ENCODE peak calls at places on chromosomes 16 and 17, in six cellular contexts. H is colonic mucosa, A is tibial nerve, M is transverse colon, F is A673, Z is heart right ventricle. P is an unnamed sample. For H3K36me3, the result is how much of the 10 kb centered on the place peaks cover.

GRCh38 chr16:88964636-88965035 is 12.4 kb downstream of the CBFA2T3 start:
- DNase-seq in H (no peak), A (no peak), M (no peak), F (no peak), Z (no peak), P (no peak)

GRCh38 chr17:46772013-46772878 is 46.2 kb downstream of the WNT3 start:
- DNase-seq in H (peak), A (no peak), M (peak), F (peak), Z (peak), P (no peak)

GRCh38 chr16:73354426-73354825 is 306.5 kb upstream of the ZFHX3 start:
- DNase-seq in H (no peak), A (no peak), M (no peak), F (no peak), Z (no peak), P (no peak)

GRCh38 chr16:52925143-52925542 is 127.6 kb downstream of the CHD9NB start:
- DNase-seq in H (no peak), A (no peak), M (no peak), F (no peak), Z (no peak), P (no peak)

GRCh38 chr17:69857412-69857835 is 217.6 kb upstream of the KCNJ16 start:
- DNase-seq in H (no peak), A (no peak), M (no peak), F (no peak), Z (no peak), P (no peak)

GRCh38 chr17:13952252-13952721 is 117.0 kb upstream of the COX10 start:
- DNase-seq in H (no peak), A (no peak), M (no peak), F (no peak), Z (no peak), P (no peak)

GRCh38 chr16:53530046-53530445 is 27.0 kb upstream of the AKTIP start:
- DNase-seq in H (no peak), A (no peak), M (no peak), F (no peak), Z (no peak), P (no peak)

GRCh38 chr17:80227156-80227555 is 6.9 kb downstream of the SLC26A11 start:
- DNase-seq in H (no peak), A (no peak), M (no peak), F (no peak), Z (no peak), P (no peak)

GRCh38 chr16:51853586-51853985 is 693.4 kb downstream of the TOX3 start:
- DNase-seq in H (no peak), A (no peak), M (no peak), F (no peak), Z (no peak), P (no peak)

GRCh38 chr17:40026816-40027613 is 11.8 kb downstream of the CSF3 start:
- DNase-seq in H (peak), A (peak), M (peak), F (peak), Z (peak), P (peak)

GRCh38 chr16:28592511-28592910 is 4.3 kb downstream of the SULT1A2 start:
- DNase-seq in H (no peak), A (no peak), M (no peak), F (no peak), Z (no peak), P (no peak)

GRCh38 chr16:66364117-66364958 is 2.2 kb upstream of the CDH5 start:
- DNase-seq in H (peak), A (peak), M (peak), F (no peak), Z (peak), P (peak)

GRCh38 chr16:19108409-19109287 is 5.1 kb upstream of the ITPRIPL2 start:
- DNase-seq in H (no peak), A (no peak), M (no peak), F (no peak), Z (no peak), P (no peak)

GRCh38 chr16:1447965-1448364 is 3.6 kb upstream of the CCDC154 start:
- DNase-seq in H (no peak), A (no peak), M (no peak), F (no peak), Z (no peak), P (no peak)

GRCh38 chr17:7405882-7406825 is 1.5 kb upstream of the NLGN2 start:
- DNase-seq in H (no peak), A (no peak), M (no peak), F (no peak), Z (no peak), P (no peak)

GRCh38 chr17:77930780-77931768 is 27.4 kb upstream of the TNRC6C start:
- DNase-seq in H (no peak), A (no peak), M (no peak), F (no peak), Z (no peak), P (no peak)

GRCh38 chr16:3730161-3731125 is 13.1 kb upstream of the TRAP1 start:
- DNase-seq in H (no peak), A (no peak), M (no peak), F (no peak), Z (no peak), P (no peak)

GRCh38 chr16:3728424-3729160 is 11.3 kb upstream of the TRAP1 start:
- DNase-seq in H (no peak), A (no peak), M (no peak), F (no peak), Z (no peak), P (no peak)

GRCh38 chr16:3727806-3728381 is 10.6 kb upstream of the TRAP1 start:
- DNase-seq in H (no peak), A (no peak), M (no peak), F (no peak), Z (no peak), P (no peak)

GRCh38 chr16:3731126-3731935 is 14.0 kb upstream of the TRAP1 start:
- DNase-seq in H (no peak), A (no peak), M (no peak), F (no peak), Z (no peak), P (no peak)

GRCh38 chr16:3729161-3730112 is 12.1 kb upstream of the TRAP1 start:
- DNase-seq in H (no peak), A (no peak), M (no peak), F (no peak), Z (no peak), P (no peak)
- H3K36me3 ChIP-seq in H (under half), A (half or more), M (half or more), F (half or more), Z (half or more), P (under half)

GRCh38 chr16:31128711-31129567 is 6.6 kb downstream of the PRSS8 start:
- DNase-seq in H (peak), A (no peak), M (peak), F (no peak), Z (peak), P (no peak)
- TF ChIP-seq CTCF in H (no peak), A (no peak), M (no peak), F (no peak), Z (no peak), P (no peak)

GRCh38 chr16:72110662-72111615 is 17.3 kb downstream of the DHX38 start:
- DNase-seq in H (no peak), A (no peak), M (no peak), F (no peak), Z (no peak), P (no peak)

GRCh38 chr16:72111653-72112451 is 18.2 kb downstream of the DHX38 start:
- DNase-seq in H (no peak), A (no peak), M (no peak), F (peak), Z (no peak), P (no peak)

GRCh38 chr16:72113616-72113945 is 19.9 kb downstream of the DHX38 start:
- DNase-seq in H (no peak), A (no peak), M (no peak), F (no peak), Z (no peak), P (no peak)

GRCh38 chr16:72112452-72112792 is 18.8 kb downstream of the DHX38 start:
- DNase-seq in H (no peak), A (no peak), M (no peak), F (no peak), Z (no peak), P (no peak)

GRCh38 chr16:72112906-72113615 is 19.4 kb downstream of the DHX38 start:
- DNase-seq in H (no peak), A (no peak), M (no peak), F (no peak), Z (no peak), P (no peak)
- H3K36me3 ChIP-seq in H (under half), A (half or more), M (under half), F (under half), Z (half or more), P (under half)

GRCh38 chr17:32111141-32111771 is 31.0 kb upstream of the RHOT1 start:
- DNase-seq in H (peak), A (peak), M (peak), F (peak), Z (peak), P (peak)
- TF ChIP-seq CTCF in H (no peak), A (no peak), M (no peak), F (peak), Z (peak), P (no peak)

DNA sequence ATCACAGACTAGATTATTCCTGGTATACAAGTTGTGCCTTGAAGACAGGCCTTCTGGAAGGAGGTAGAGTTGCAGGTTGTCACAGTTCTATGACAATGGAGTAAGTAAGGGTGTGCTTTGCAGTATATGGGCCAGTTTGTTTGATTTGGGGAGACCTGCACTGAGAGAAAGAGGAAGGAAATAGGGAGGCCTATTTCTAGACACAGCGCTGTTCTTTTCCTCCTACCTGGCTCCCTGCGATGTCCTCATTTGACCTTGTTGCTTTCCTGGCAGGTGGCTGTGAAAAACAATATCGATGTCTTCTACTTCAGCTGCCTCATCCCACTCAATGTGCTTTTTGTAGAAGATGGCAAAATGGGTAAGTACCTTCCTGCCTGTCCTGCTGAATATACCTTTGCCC is 22.5 kb upstream of the RASL10B start:
- DNase-seq in H (no peak), A (no peak), M (no peak), F (no peak), Z (no peak), P (no peak)
- H3K36me3 ChIP-seq in H (under half), A (under half), M (under half), F (under half), Z (under half), P (under half)

GRCh38 chr17:53032861-53033271 is 789.9 kb upstream of the KIF2B start:
- DNase-seq in H (peak), A (no peak), M (peak), F (peak), Z (no peak), P (no peak)
- TF ChIP-seq CTCF in H (no peak), A (peak), M (peak), F (peak), Z (no peak), P (no peak)

GRCh38 chr17:49822829-49823228 is 25.0 kb downstream of the TAC4 start:
- DNase-seq in H (peak), A (peak), M (peak), F (no peak), Z (peak), P (peak)

GRCh38 chr17:49821916-49822315 is 26.0 kb downstream of the TAC4 start:
- DNase-seq in H (no peak), A (no peak), M (no peak), F (no peak), Z (no peak), P (no peak)

GRCh38 chr17:49820773-49821172 is 27.1 kb downstream of the TAC4 start:
- DNase-seq in H (no peak), A (no peak), M (no peak), F (peak), Z (no peak), P (no peak)

GRCh38 chr17:49819651-49820050 is 28.2 kb downstream of the TAC4 start:
- DNase-seq in H (no peak), A (no peak), M (no peak), F (no peak), Z (no peak), P (no peak)

DNA sequence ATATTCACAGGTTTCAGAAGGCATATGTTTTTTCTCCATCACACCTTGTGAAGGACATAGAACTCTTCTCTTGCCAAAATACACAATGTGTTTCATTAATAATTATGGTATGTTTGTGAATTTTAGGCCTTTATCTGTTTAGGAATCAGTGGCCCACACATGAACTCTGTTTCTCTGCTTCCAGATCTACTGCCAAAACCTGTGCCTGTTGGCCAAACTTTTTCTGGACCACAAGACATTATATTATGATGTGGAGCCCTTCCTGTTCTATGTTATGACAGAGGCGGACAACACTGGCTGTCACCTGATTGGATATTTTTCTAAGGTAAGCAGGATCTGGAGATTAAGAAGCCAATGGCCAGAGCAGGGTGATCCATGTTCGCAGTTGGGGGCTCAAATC is 26.4 kb downstream of the TAC4 start:
- DNase-seq in H (no peak), A (no peak), M (no peak), F (no peak), Z (no peak), P (no peak)
- H3K36me3 ChIP-seq in H (under half), A (half or more), M (half or more), F (half or more), Z (half or more), P (under half)

GRCh38 chr17:76032073-76032779 is 5.1 kb upstream of the EVPL start:
- DNase-seq in H (no peak), A (no peak), M (no peak), F (peak), Z (no peak), P (no peak)
- TF ChIP-seq CTCF in H (no peak), A (no peak), M (peak), F (peak), Z (no peak), P (no peak)

DNA sequence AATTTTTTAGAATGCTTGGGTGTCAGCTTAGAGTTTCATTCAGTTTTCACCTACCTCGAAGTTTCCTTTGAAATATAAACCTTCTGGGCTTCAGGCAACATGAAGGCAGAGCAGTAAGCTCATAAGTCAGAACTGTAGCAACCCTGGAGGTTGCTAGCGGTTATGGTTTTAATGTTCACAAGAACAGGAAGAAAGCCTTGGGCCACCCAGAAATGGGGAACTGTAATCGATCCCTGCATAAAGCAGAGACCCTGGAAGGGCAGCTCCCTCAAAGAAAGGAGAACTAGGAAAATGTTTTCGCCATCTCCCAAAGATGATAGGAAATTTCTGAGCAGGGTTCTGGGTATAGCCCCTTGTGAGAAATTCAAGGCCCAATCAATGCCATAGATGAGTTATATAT is 47.9 kb upstream of the RASL10B start:
- DNase-seq in H (no peak), A (no peak), M (no peak), F (no peak), Z (no peak), P (no peak)
- H3K36me3 ChIP-seq in H (under half), A (half or more), M (half or more), F (under half), Z (half or more), P (under half)

P was measured in uterus.